ENCODE peak calls at places on chromosomes 4 and X, in four cellular contexts. F is RWPE1, C is thyroid gland, Z is right atrium auricular region. I is an unnamed sample.

GRCh38 chr4:8282742-8283141 is 13.2 kb downstream of the HTRA3 start:
- DNase-seq in F (no peak), C (no peak), Z (no peak), I (no peak)

GRCh38 chr4:52914051-52914605 is 52.0 kb downstream of the RASL11B start:
- DNase-seq in F (no peak), C (no peak), Z (no peak), I (peak; percentile 72)

GRCh38 chr4:119728692-119729593 is 100.3 kb upstream of the PDE5A start:
- DNase-seq in F (no peak), C (no peak), Z (no peak), I (no peak)

GRCh38 chr4:159422626-159423025 is 319.7 kb downstream of the RAPGEF2 start:
- DNase-seq in F (no peak), C (no peak), Z (no peak), I (no peak)

GRCh38 chr4:78951862-78952472 is 12.7 kb upstream of the PAQR3 start:
- DNase-seq in F (peak; percentile 34), C (peak; percentile 16), Z (no peak), I (no peak)

GRCh38 chr4:122309988-122310626 is 68.7 kb upstream of the ADAD1 start:
- DNase-seq in F (no peak), C (no peak), Z (no peak), I (no peak)

GRCh38 chr4:100581337-100581736 is 63.5 kb upstream of the EMCN start:
- DNase-seq in F (peak; percentile 85), C (no peak), Z (no peak), I (no peak)

GRCh38 chr4:147865926-147866325 is 134.0 kb downstream of the ARHGAP10 start:
- DNase-seq in F (no peak), C (no peak), Z (no peak), I (peak; percentile 60)

GRCh38 chr4:112185740-112186670 is 40.8 kb downstream of the FAM241A start:
- DNase-seq in F (no peak), C (no peak), Z (no peak), I (no peak)

DNA sequence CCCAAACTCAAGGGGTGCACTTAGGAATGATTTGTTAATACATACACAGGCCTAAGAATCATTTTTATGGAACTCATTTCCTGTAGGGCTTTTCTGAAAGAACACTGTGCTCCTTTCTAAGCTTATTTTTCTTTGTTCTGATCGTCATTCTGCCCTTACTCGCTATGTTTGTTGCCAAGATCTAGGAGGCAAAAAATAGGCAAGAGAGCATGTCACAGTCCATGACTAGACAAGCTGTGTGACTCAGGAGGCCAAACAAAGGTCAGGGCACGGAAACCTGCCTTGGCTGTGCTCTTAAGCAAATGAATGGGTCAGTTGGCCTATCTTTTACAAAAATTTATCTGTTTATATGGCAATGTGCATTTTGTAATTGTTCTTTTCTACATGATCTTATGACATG is 42.5 kb upstream of the C1GALT1C1 start:
- DNase-seq in F (peak; percentile 51), C (peak; percentile 60), Z (peak; percentile 81), I (peak; percentile 85)
- H3K27ac ChIP-seq in F (no peak overlapping the region), C (peak overlapping the region; percentile 5), Z (peak overlapping the region; percentile 33), I (peak overlapping the region; percentile 96)

GRCh38 chrX:13662537-13662841 is 9.5 kb downstream of the TCEANC start:
- DNase-seq in F (no peak), C (no peak), Z (no peak), I (no peak)

GRCh38 chrX:13661735-13662536 is 9.0 kb downstream of the TCEANC start:
- DNase-seq in F (no peak), C (no peak), Z (no peak), I (no peak)

GRCh38 chrX:13667940-13668339 is 15.0 kb downstream of the TCEANC start:
- DNase-seq in F (no peak), C (no peak), Z (no peak), I (no peak)

GRCh38 chrX:13666836-13667235 is 13.9 kb downstream of the TCEANC start:
- DNase-seq in F (no peak), C (peak; percentile 70), Z (no peak), I (no peak)

GRCh38 chrX:13664026-13664425 is 11.1 kb downstream of the TCEANC start:
- DNase-seq in F (no peak), C (no peak), Z (no peak), I (no peak)
- H3K27ac ChIP-seq in F (no peak overlapping the region), C (no peak overlapping the region), Z (no peak overlapping the region), I (no peak overlapping the region)

GRCh38 chrX:118116308-118117068 is at the start of gene KLHL13:
- DNase-seq in F (peak; percentile 45), C (peak; percentile 21), Z (no peak), I (no peak)
- H3K27ac ChIP-seq in F (no peak within 1 kb of the TSS), C (no peak within 1 kb of the TSS), Z (peak within 1 kb of the TSS; percentile 76), I (no peak within 1 kb of the TSS)

DNA sequence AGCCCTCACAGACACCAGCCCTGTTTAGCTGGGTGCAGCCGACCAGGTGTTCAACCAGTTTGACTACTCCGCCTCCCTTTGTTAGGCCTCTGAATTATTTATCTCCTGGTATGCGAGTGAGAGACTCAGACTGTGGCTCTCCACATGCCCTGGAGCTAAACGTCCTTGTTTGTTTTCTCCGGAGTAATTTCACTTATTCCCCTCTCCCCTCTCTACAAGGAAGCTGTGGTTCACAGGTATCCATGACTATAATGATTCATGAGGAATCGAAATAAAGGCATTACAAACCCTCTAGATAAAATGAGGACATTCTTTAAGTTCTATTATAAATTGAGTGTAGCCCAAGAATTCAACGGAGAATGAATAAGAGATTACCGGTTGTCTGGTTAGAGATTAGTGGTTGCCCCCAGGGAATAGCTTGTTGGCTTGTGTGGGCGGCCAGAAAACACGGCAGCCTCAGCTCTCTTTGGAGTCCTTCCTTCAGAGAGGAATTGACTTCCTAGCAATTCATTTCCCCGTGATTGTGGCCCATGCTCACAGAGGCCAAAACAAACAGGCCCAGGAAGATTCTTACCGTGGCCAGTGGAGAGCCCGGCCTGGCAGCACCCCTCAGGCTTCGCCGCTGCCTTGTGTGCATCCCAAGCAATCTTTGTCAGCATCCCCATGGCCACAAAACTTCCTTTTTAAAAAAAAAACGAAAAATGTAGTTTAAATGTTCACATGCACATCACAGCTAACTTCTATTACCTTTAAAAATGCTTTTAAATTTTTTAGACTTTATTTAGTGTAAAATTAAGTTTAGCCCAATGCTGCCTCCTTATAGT is 60.2 kb upstream of the CBR4 start:
- DNase-seq in F (peak; percentile 93), C (peak; percentile 39), Z (no peak), I (peak; percentile 95)
- H3K27ac ChIP-seq in F (peak overlapping the region; percentile 84), C (peak overlapping the region; percentile 79), Z (peak overlapping the region; percentile 14), I (peak overlapping the region; percentile 38)

DNA sequence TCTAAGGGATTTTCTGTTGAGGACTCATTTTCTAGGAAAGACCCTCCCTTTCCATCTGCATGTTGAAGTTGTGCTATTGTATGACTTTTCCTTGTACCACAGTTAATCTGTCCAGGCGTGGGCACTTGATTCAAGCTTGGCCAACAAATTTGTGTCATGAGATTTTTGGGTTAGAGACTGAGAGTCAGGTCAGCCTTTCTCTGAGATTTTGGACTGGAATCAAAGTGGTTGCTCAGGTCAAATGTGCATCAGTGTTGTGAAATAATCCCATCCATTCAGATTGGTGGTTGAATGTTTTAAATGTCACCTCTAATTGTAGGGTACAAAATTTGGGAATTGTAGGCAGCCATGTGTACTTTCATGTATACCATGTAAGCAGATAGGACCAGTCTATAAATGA is 545.2 kb upstream of the IGFBP7 start:
- DNase-seq in F (no peak), C (no peak), Z (no peak), I (no peak)
- H3K27ac ChIP-seq in F (no peak overlapping the region), C (no peak overlapping the region), Z (no peak overlapping the region), I (no peak overlapping the region)

DNA sequence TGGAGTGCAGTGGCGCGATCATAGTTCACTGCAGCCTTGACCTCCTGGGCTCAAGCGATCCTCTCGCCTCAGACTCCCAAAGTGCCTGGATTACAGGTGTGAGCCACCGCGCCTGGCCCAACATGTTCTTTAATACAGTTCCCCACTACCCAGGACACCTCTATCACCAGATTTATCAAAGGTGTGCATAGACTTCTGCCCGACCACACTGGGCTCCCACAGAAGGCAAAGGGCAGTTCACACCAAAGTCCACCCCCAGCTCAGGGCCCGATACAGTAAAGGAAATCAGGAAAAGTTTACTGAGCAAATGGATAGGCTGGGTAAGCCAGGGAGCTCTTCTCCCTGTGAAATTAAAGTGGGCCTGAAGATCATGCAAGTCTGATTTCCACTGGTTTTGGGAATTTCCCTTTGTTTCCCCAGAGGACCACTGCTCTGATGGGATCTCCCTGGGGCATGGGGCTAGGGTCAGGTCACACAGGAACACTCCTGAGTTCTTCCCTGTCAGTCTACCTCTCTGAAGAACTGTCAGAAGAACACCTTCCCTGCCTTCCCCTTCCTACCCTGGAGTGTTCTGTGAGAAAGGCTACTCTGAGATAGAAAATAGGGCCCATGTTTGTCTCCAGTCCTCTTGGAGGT is 17.7 kb upstream of the PIM2 start:
- DNase-seq in F (no peak), C (no peak), Z (no peak), I (no peak)
- H3K27ac ChIP-seq in F (no peak overlapping the region), C (no peak overlapping the region), Z (no peak overlapping the region), I (no peak overlapping the region)

DNA sequence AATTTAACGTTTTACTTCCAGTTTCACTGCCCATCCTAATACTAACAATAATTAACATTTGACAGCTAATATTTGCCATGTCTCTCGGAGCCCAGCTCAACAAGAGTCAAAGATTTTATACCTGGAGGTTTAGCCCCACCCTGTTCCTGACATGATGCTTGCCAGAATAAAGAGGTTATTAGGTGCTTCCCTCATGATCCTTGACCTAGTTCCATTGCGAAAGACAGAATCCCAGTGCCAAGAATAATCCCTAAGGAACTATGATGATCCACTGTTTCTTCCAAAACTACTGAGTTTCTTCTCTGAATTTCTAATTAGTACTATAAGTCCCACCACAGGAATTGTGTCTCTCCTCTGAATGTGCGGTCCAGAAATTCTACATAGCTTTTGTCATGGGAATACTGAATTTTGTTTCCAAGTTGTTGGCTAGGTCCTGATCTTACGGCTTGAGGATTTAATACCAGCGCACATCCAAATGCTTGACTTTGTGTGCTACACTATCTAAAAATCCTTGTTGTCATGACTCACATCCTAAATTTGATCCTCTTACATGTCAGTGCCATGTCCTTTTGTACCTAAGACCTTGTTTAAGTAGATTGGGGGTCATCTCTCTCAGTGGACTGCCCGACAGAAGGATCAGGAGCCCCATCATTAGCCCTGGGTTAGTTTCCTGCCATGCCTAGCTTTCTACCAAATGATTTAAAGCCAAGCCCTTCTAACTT is 23.1 kb downstream of the ANTXR2 start:
- DNase-seq in F (no peak), C (no peak), Z (no peak), I (no peak)
- H3K27ac ChIP-seq in F (no peak overlapping the region), C (no peak overlapping the region), Z (no peak overlapping the region), I (no peak overlapping the region)

I was measured in brain microvascular endothelial cell.